ENCODE peak calls at places on chromosome 14, in four cellular contexts. T, P, Q and Y are unnamed samples. For H3K4me1 and H3K36me3, the result is how much of the 10 kb centered on the place peaks cover.

GRCh38 chr14:24848427-24848826 is 201.5 kb downstream of the STXBP6 start:
- DNase-seq in T (no peak), P (peak), Q (no peak), Y (no peak)

GRCh38 chr14:56474419-56475022 is 105.1 kb upstream of the TMEM260 start:
- DNase-seq in T (no peak), P (peak), Q (peak), Y (no peak)

GRCh38 chr14:20278414-20278813 is 27.3 kb downstream of the TTC5 start:
- DNase-seq in T (no peak), P (peak), Q (no peak), Y (no peak)

GRCh38 chr14:51726166-51726899 is 74.6 kb downstream of the FRMD6 start:
- DNase-seq in T (no peak), P (peak), Q (no peak), Y (no peak)

GRCh38 chr14:71290960-71291466 is 383.8 kb downstream of the PCNX1 start:
- DNase-seq in T (no peak), P (peak), Q (no peak), Y (no peak)

GRCh38 chr14:93536945-93537344 is 106.2 kb downstream of the UNC79 start:
- DNase-seq in T (no peak), P (no peak), Q (peak), Y (no peak)

GRCh38 chr14:34297786-34298520 is 164.1 kb downstream of the SPTSSA start:
- DNase-seq in T (no peak), P (no peak), Q (no peak), Y (no peak)

GRCh38 chr14:24078146-24078545 is 6.8 kb downstream of the CPNE6 start:
- DNase-seq in T (no peak), P (no peak), Q (peak), Y (no peak)

GRCh38 chr14:32022938-32023466 is 54.1 kb upstream of the ARHGAP5 start:
- DNase-seq in T (no peak), P (no peak), Q (no peak), Y (no peak)

GRCh38 chr14:75411194-75411552 is 16.6 kb upstream of the JDP2 start:
- DNase-seq in T (no peak), P (no peak), Q (no peak), Y (no peak)

GRCh38 chr14:103879118-103879569 is 31.8 kb upstream of the PPP1R13B start:
- DNase-seq in T (no peak), P (no peak), Q (no peak), Y (no peak)

GRCh38 chr14:104994988-104995387 is 9.4 kb downstream of the CLBA1 start:
- DNase-seq in T (no peak), P (no peak), Q (no peak), Y (no peak)

GRCh38 chr14:95993768-95994592 is 45.2 kb upstream of the C14orf132 start:
- DNase-seq in T (no peak), P (peak), Q (peak), Y (no peak)

GRCh38 chr14:99189201-99189801 is 82.7 kb downstream of the BCL11B start:
- DNase-seq in T (no peak), P (no peak), Q (no peak), Y (no peak)

GRCh38 chr14:72519543-72519942 is 374.4 kb downstream of the DPF3 start:
- DNase-seq in T (no peak), P (no peak), Q (no peak), Y (no peak)

GRCh38 chr14:104600805-104601204 is 3.8 kb downstream of the TMEM179 start:
- DNase-seq in T (no peak), P (no peak), Q (no peak), Y (no peak)

GRCh38 chr14:92546347-92547053 is 32.9 kb downstream of the RIN3 start:
- DNase-seq in T (no peak), P (peak), Q (no peak), Y (no peak)

GRCh38 chr14:85439696-85440328 is 90.1 kb upstream of the FLRT2 start:
- DNase-seq in T (no peak), P (no peak), Q (no peak), Y (no peak)

GRCh38 chr14:40164083-40164482 is 731.9 kb upstream of the FBXO33 start:
- DNase-seq in T (no peak), P (no peak), Q (peak), Y (no peak)

GRCh38 chr14:39175445-39176262 is 600 bp downstream of the PNN start:
- DNase-seq in T (peak), P (peak), Q (peak), Y (no peak)

GRCh38 chr14:94768521-94769412 is 1.1 kb downstream of the GSC start:
- DNase-seq in T (no peak), P (no peak), Q (peak), Y (no peak)

GRCh38 chr14:70654609-70655008 is 12.9 kb downstream of the TTC9 start:
- DNase-seq in T (no peak), P (no peak), Q (no peak), Y (no peak)

GRCh38 chr14:88877192-88877591 is 52.7 kb downstream of the TTC8 start:
- DNase-seq in T (no peak), P (no peak), Q (no peak), Y (no peak)

GRCh38 chr14:71474291-71474690 is 457.9 kb upstream of the RGS6 start:
- DNase-seq in T (no peak), P (no peak), Q (no peak), Y (no peak)

GRCh38 chr14:92990456-92991430 is 67.8 kb downstream of the CHGA start:
- DNase-seq in T (no peak), P (no peak), Q (no peak), Y (no peak)

GRCh38 chr14:91413547-91414474 is 3.8 kb downstream of the CCDC88C start:
- DNase-seq in T (peak), P (no peak), Q (no peak), Y (peak)

GRCh38 chr14:33777651-33778050 is 173.2 kb downstream of the EGLN3 start:
- DNase-seq in T (no peak), P (no peak), Q (peak), Y (no peak)

GRCh38 chr14:54590481-54590880 is 23.6 kb downstream of the SAMD4A start:
- DNase-seq in T (no peak), P (no peak), Q (no peak), Y (no peak)

GRCh38 chr14:91399868-91400640 is 17.6 kb downstream of the CCDC88C start:
- DNase-seq in T (no peak), P (no peak), Q (no peak), Y (peak)

GRCh38 chr14:90579816-90580215 is 183.0 kb downstream of the CALM1 start:
- DNase-seq in T (peak), P (no peak), Q (no peak), Y (no peak)

GRCh38 chr14:63229330-63230059 is 25.3 kb downstream of the RHOJ start:
- DNase-seq in T (no peak), P (no peak), Q (no peak), Y (no peak)

GRCh38 chr14:52412426-52412825 is 98.3 kb downstream of the PTGER2 start:
- DNase-seq in T (no peak), P (no peak), Q (no peak), Y (no peak)

GRCh38 chr14:94424371-94424770 is 28.2 kb downstream of the SERPINA11 start:
- DNase-seq in T (no peak), P (no peak), Q (no peak), Y (no peak)

GRCh38 chr14:26598081-26598671 is 343 bp upstream of the NOVA1 start:
- DNase-seq in T (peak), P (peak), Q (peak), Y (peak)

DNA sequence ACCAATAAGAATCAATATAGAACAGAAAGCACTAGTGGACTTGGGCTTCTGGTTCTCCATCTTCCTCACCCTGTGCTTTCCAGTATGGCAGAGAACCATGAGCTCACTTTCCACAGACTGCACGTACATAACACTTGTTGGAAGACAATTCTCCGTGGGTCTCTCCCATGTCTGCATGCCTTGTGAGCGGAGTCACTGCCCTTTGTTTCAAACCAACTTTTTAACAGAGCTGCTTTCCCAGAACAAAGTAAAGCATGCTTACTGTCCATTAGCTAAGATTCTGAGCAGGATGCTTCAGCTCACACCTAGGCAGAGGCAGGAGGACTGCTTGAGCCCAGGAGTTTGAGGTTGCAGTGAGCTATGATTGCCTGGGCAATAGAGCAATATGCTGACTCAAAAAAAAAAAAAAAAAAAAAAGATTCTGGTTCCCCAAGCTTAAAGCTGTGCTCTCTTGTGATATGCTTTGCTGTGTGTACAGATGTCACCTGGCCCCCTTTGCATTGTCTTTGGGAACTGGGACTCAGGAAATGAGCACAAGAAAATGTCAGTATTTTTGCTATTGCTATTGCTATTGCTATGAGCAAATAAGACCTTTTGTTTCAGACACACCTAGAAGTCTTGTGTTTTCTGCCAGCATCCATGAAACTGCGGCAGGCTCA is 54.6 kb upstream of the PTGR2 start:
- DNase-seq in T (no peak), P (peak), Q (no peak), Y (no peak)
- TF ChIP-seq CTCF in T (no peak), P (no peak), Q (no peak), Y (no peak)

GRCh38 chr14:38125484-38125912 is 82.2 kb upstream of the SSTR1 start:
- DNase-seq in T (no peak), P (no peak), Q (no peak), Y (no peak)

GRCh38 chr14:38124496-38124895 is 83.2 kb upstream of the SSTR1 start:
- DNase-seq in T (no peak), P (no peak), Q (no peak), Y (no peak)

GRCh38 chr14:38121280-38121679 is 86.4 kb upstream of the SSTR1 start:
- DNase-seq in T (no peak), P (no peak), Q (no peak), Y (no peak)

GRCh38 chr14:38120109-38120508 is 87.6 kb upstream of the SSTR1 start:
- DNase-seq in T (no peak), P (no peak), Q (no peak), Y (no peak)

GRCh38 chr14:38122241-38122640 is 85.5 kb upstream of the SSTR1 start:
- DNase-seq in T (no peak), P (peak), Q (no peak), Y (no peak)
- H3K4me1 ChIP-seq in T (under half), P (under half), Q (under half), Y (under half)

DNA sequence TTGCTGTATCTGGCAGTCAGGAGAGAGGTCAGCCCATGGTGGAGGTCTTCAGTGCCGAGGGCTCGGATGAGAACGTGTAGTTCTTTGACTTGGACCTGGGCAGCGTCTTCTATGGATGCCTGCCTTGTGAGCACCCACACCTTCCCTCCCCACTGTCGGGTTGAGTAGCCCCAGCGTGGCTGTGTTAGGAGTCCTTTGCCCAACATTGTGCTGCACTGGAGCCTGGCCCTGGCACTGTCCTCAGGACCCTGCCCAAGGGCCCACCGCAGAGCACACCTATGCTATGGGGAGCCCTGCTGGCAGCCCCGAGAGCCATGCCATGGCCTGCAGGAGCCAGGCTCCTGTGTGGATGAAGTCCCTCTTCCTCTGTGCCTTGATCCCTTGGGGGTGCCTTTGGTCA is 26.7 kb downstream of the SLC25A29 start:
- DNase-seq in T (peak), P (no peak), Q (no peak), Y (no peak)
- H3K36me3 ChIP-seq in T (under half), P (under half), Q (under half), Y (under half)

GRCh38 chr14:97445367-97445766 is 648.2 kb downstream of the VRK1 start:
- DNase-seq in T (no peak), P (no peak), Q (no peak), Y (no peak)

GRCh38 chr14:97444248-97444647 is 647.1 kb downstream of the VRK1 start:
- DNase-seq in T (no peak), P (no peak), Q (no peak), Y (no peak)

GRCh38 chr14:97443412-97443811 is 646.2 kb downstream of the VRK1 start:
- DNase-seq in T (no peak), P (no peak), Q (no peak), Y (no peak)

GRCh38 chr14:97442363-97442762 is 645.2 kb downstream of the VRK1 start:
- DNase-seq in T (no peak), P (no peak), Q (no peak), Y (no peak)

DNA sequence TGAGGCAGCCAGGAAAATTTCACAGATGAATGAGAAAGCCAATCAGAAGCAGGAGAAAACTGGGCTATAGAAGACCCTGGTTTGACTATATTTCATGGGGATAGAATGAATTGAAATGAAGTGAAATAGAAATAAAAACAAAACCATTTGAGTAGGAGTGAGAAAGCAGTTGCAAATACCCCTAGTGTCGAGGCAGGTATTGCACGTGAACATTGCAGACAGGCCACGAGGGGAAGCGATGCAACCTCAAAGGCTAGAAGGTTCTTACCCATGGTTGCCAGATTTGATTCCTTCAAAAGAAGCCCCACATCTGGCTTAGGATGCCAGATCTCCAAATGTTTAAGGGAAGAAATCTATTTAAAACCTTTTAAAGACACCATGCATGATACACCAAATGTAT is 648.9 kb downstream of the VRK1 start:
- DNase-seq in T (no peak), P (no peak), Q (no peak), Y (no peak)
- TF ChIP-seq CTCF in T (no peak), P (no peak), Q (no peak), Y (no peak)